ENCODE peak calls at places on chromosomes 3 and 15, in nine cellular contexts. C is psoas muscle; Z is GM23248; J is CD4-positive, alpha-beta memory T cell; R is endothelial cell of umbilical vein; G is cardiac muscle cell; W is CD8-positive, alpha-beta T cell; M is right cardiac atrium; B is stomach. A is an unnamed sample.

GRCh38 chr15:76056931-76057330 is 2.9 kb upstream of the TMEM266 start:
- DNase-seq in R (no peak), J (no peak), C (no peak), G (no peak), W (no peak), M (no peak), Z (no peak), B (no peak), A (no peak)

GRCh38 chr3:55013145-55013544 is 85.3 kb upstream of the LRTM1 start:
- DNase-seq in Z (peak; percentile 51), R (no peak), C (no peak), J (no peak), G (no peak), W (no peak), B (no peak), M (no peak), A (no peak)

GRCh38 chr15:66654718-66655375 is 47.2 kb upstream of the SMAD6 start:
- DNase-seq in J (no peak), C (no peak), M (peak; percentile 89), Z (peak; percentile 40), B (peak; percentile 29), R (no peak), W (peak; percentile 5), G (peak; percentile 49), A (no peak)

GRCh38 chr3:185362850-185363661 is at the start of gene MAP3K13:
- DNase-seq in Z (peak; percentile 96), M (peak; percentile 89), J (peak; percentile 41), R (peak; percentile 90), C (peak; percentile 71), W (no peak), G (peak; percentile 87), B (peak; percentile 82), A (peak; percentile 58)

GRCh38 chr3:177144922-177145321 is 52.4 kb downstream of the TBL1XR1 start:
- DNase-seq in Z (no peak), W (no peak), G (no peak), R (no peak), J (peak; percentile 72), B (no peak), M (no peak), C (no peak), A (no peak)

GRCh38 chr3:63847718-63848450 is 15.7 kb downstream of the THOC7 start:
- DNase-seq in W (no peak), J (no peak), B (no peak), M (no peak), C (no peak), Z (no peak), R (no peak), G (no peak), A (no peak)

GRCh38 chr3:30535515-30535914 is 70.9 kb upstream of the TGFBR2 start:
- DNase-seq in J (no peak), W (no peak), R (no peak), B (no peak), Z (peak; percentile 63), G (no peak), M (no peak), C (no peak), A (no peak)

GRCh38 chr15:66707310-66708160 is 5.5 kb downstream of the SMAD6 start:
- DNase-seq in Z (peak; percentile 78), W (no peak), J (no peak), G (peak; percentile 90), C (no peak), B (peak; percentile 62), R (peak; percentile 54), M (peak; percentile 82), A (no peak)

GRCh38 chr15:70486451-70487379 is 276.6 kb downstream of the UACA start:
- DNase-seq in C (peak; percentile 62), W (peak; percentile 35), G (no peak), J (no peak), M (no peak), R (no peak), Z (peak; percentile 95), B (no peak), A (no peak)

GRCh38 chr3:72270072-72270611 is 485.2 kb upstream of the PROK2 start:
- DNase-seq in W (no peak), Z (peak; percentile 97), G (peak; percentile 31), C (peak; percentile 85), J (no peak), M (peak; percentile 93), R (peak; percentile 78), B (peak; percentile 75), A (peak; percentile 4)

GRCh38 chr3:72303926-72304325 is 519.0 kb upstream of the PROK2 start:
- DNase-seq in B (no peak), W (no peak), C (no peak), M (no peak), R (peak; percentile 94), Z (no peak), G (no peak), J (no peak), A (no peak)

GRCh38 chr3:1235526-1236120 is 142.8 kb downstream of the CNTN6 start:
- DNase-seq in J (no peak), R (no peak), C (no peak), Z (no peak), B (no peak), W (no peak), G (no peak), M (no peak), A (no peak)

GRCh38 chr3:37892917-37893595 is 31.4 kb downstream of the CTDSPL start:
- DNase-seq in J (no peak), B (no peak), G (peak; percentile 22), W (no peak), Z (peak; percentile 6), R (peak; percentile 65), C (peak; percentile 43), M (peak; percentile 75), A (no peak)

GRCh38 chr3:4264040-4264439 is 39.1 kb upstream of the SETMAR start:
- DNase-seq in J (no peak), C (no peak), B (no peak), G (peak; percentile 59), W (no peak), M (no peak), Z (no peak), R (no peak), A (no peak)

GRCh38 chr3:182116386-182116785 is 404.7 kb downstream of the SOX2 start:
- DNase-seq in Z (no peak), B (no peak), W (no peak), G (no peak), R (no peak), C (no peak), M (no peak), J (no peak), A (no peak)

GRCh38 chr3:185353823-185354614 is 8.9 kb upstream of the MAP3K13 start:
- DNase-seq in G (peak; percentile 83), C (peak; percentile 39), Z (peak; percentile 49), W (peak; percentile 48), J (peak; percentile 56), R (peak; percentile 68), M (peak; percentile 50), B (peak; percentile 79), A (peak; percentile 81)

GRCh38 chr3:16616083-16616482 is 10.9 kb upstream of the DAZL start:
- DNase-seq in R (no peak), Z (no peak), G (no peak), C (no peak), B (no peak), W (no peak), M (no peak), J (no peak), A (no peak)

GRCh38 chr15:38041576-38041975 is 107.1 kb downstream of the TMCO5A start:
- DNase-seq in M (no peak), B (no peak), G (no peak), C (no peak), W (no peak), J (no peak), R (peak; percentile 52), Z (peak; percentile 73), A (no peak)

GRCh38 chr3:18100126-18100525 is 325.0 kb downstream of the SATB1 start:
- DNase-seq in B (no peak), G (no peak), M (no peak), J (no peak), R (no peak), C (no peak), W (no peak), Z (peak; percentile 38), A (no peak)

GRCh38 chr15:79090487-79091203 is at the start of gene RASGRF1:
- DNase-seq in R (no peak), C (no peak), W (no peak), J (no peak), G (peak; percentile 28), M (peak; percentile 47), Z (peak; percentile 7), B (no peak), A (no peak)

GRCh38 chr15:89196994-89197393 is 24.4 kb downstream of the RLBP1 start:
- DNase-seq in J (peak; percentile 9), B (peak; percentile 37), M (no peak), Z (no peak), W (no peak), C (no peak), G (no peak), R (no peak), A (no peak)

GRCh38 chr15:52217186-52217585 is 26.0 kb upstream of the GNB5 start:
- DNase-seq in G (peak; percentile 11), R (no peak), Z (no peak), W (no peak), B (peak; percentile 65), M (no peak), J (no peak), C (no peak), A (peak; percentile 7)

GRCh38 chr3:61060421-61060861 is 190.8 kb downstream of the FHIT start:
- DNase-seq in R (no peak), B (no peak), M (no peak), W (no peak), J (no peak), C (no peak), G (no peak), Z (no peak), A (no peak)
- H3K4me3 ChIP-seq in R (no peak overlapping the region), B (no peak overlapping the region), M (no peak overlapping the region), W (no peak overlapping the region), J (no peak overlapping the region), C (no peak overlapping the region), G (no peak overlapping the region), Z (no peak overlapping the region), A (no peak overlapping the region)

DNA sequence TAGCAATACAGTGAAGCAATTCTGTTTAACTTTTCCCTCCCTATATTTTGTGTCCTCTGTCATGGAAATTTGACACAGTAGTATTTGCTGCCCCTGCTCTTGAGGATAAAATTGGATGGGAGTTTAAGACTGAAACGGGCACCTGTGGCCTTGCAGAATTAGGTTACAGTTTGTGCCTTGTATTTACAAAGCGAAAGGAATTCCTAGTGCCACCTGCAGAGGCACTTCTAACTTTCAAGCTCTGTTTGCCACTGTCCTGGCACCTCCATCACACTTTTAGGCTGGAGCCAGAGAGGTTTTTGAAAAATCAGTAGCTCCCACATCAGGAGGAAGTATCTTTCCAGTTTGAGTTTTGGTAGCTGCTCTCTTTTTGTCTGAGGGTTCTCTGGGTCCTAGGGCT is 39.5 kb downstream of the CD86 start:
- DNase-seq in W (no peak), R (no peak), B (no peak), M (no peak), Z (no peak), J (no peak), C (no peak), G (no peak), A (no peak)
- H3K4me1 ChIP-seq in W (no peaks in the 10 kb centered on the region), R (peaks cover 6% of the 10 kb centered on the region), B (no peaks in the 10 kb centered on the region), M (no peaks in the 10 kb centered on the region), Z (no peaks in the 10 kb centered on the region), J (no peaks in the 10 kb centered on the region), C (no peaks in the 10 kb centered on the region), G (no peaks in the 10 kb centered on the region), A (peaks cover 5% of the 10 kb centered on the region)

GRCh38 chr3:196097373-196098154 is 15.7 kb upstream of the TFRC start:
- DNase-seq in M (no peak), Z (no peak), B (no peak), J (no peak), G (no peak), R (no peak), W (no peak), C (no peak), A (no peak)
- H3K4me3 ChIP-seq in M (no peak overlapping the region), Z (no peak overlapping the region), B (no peak overlapping the region), J (no peak overlapping the region), G (no peak overlapping the region), R (no peak overlapping the region), W (no peak overlapping the region), C (no peak overlapping the region), A (no peak overlapping the region)

GRCh38 chr3:170357920-170358854 is 672 bp downstream of the SKIL start:
- DNase-seq in M (peak; percentile 96), C (peak; percentile 90), R (peak; percentile 77), J (peak; percentile 64), Z (peak; percentile 82), G (peak; percentile 69), W (peak; percentile 70), B (peak; percentile 80), A (no peak)
- H3K4me1 ChIP-seq in M (peaks cover 5% of the 10 kb centered on the region), C (peaks cover 28% of the 10 kb centered on the region), R (peaks cover 49% of the 10 kb centered on the region), J (peaks cover 39% of the 10 kb centered on the region), Z (peaks cover 47% of the 10 kb centered on the region), G (peaks cover 28% of the 10 kb centered on the region), W (peaks cover 20% of the 10 kb centered on the region), B (peaks cover 66% of the 10 kb centered on the region), A (peaks cover 14% of the 10 kb centered on the region)

A was measured in keratinocyte.